ENCODE peak calls at places on chromosome 5, in ten cellular contexts. N is sigmoid colon, C is IMR-90, J is prostate gland, Y is psoas muscle, F is transverse colon, E is cardiac muscle cell, W is pancreas, R is tibial artery, X is endodermal cell. G is an unnamed sample.

GRCh38 chr5:163809480-163809879 is 304.1 kb downstream of the MAT2B start:
- DNase-seq in N (no peak), E (peak), C (peak), F (no peak), Y (no peak), J (no peak), R (no peak), W (no peak), X (peak), G (no peak)

GRCh38 chr5:175501759-175502158 is 23.4 kb downstream of the SFXN1 start:
- DNase-seq in Y (no peak), J (no peak), F (no peak), W (no peak), C (no peak), R (no peak), N (no peak), X (peak), E (no peak), G (no peak)

GRCh38 chr5:38724301-38725030 is 121.3 kb upstream of the OSMR start:
- DNase-seq in N (no peak), Y (no peak), F (no peak), E (peak), X (no peak), W (no peak), C (peak), J (no peak), R (no peak), G (no peak)

GRCh38 chr5:5929231-5929630 is 449.1 kb downstream of the MED10 start:
- DNase-seq in W (no peak), Y (no peak), E (no peak), C (no peak), F (no peak), X (no peak), J (no peak), N (no peak), R (no peak), G (no peak)

GRCh38 chr5:1793301-1793740 is 6.3 kb downstream of the MRPL36 start:
- DNase-seq in C (peak), Y (no peak), R (no peak), W (no peak), X (no peak), F (no peak), N (peak), E (peak), J (no peak), G (no peak)

GRCh38 chr5:42377496-42377895 is 45.7 kb upstream of the GHR start:
- DNase-seq in E (peak), J (no peak), X (no peak), W (no peak), Y (no peak), C (no peak), F (no peak), N (no peak), R (no peak), G (no peak)

GRCh38 chr5:94423411-94423810 is 195.0 kb downstream of the KIAA0825 start:
- DNase-seq in N (no peak), R (no peak), J (no peak), X (no peak), Y (no peak), W (no peak), C (no peak), E (no peak), F (no peak), G (no peak)

GRCh38 chr5:74974451-74975089 is 77.8 kb downstream of the GCNT4 start:
- DNase-seq in N (no peak), Y (no peak), C (no peak), E (no peak), F (no peak), X (no peak), J (no peak), R (no peak), W (no peak), G (no peak)

GRCh38 chr5:39570418-39571027 is 145.7 kb upstream of the DAB2 start:
- DNase-seq in W (no peak), X (no peak), C (peak), R (no peak), Y (no peak), F (no peak), J (no peak), N (no peak), E (peak), G (no peak)

GRCh38 chr5:8577792-8578191 is 708.8 kb downstream of the MTRR start:
- DNase-seq in J (no peak), E (peak), N (no peak), Y (no peak), C (peak), W (no peak), F (no peak), X (no peak), R (no peak), G (no peak)

GRCh38 chr5:93653716-93654115 is 70.7 kb downstream of the NR2F1 start:
- DNase-seq in X (no peak), Y (no peak), F (no peak), E (no peak), N (no peak), W (no peak), R (no peak), C (no peak), J (no peak), G (no peak)

GRCh38 chr5:1285141-1285540 is 9.7 kb downstream of the TERT start:
- DNase-seq in Y (no peak), N (peak), J (no peak), E (no peak), F (no peak), X (no peak), W (no peak), R (no peak), C (no peak), G (no peak)

GRCh38 chr5:179301376-179301775 is 43.9 kb downstream of the ADAMTS2 start:
- DNase-seq in Y (peak), X (no peak), W (no peak), E (no peak), J (no peak), R (no peak), F (no peak), N (peak), C (no peak), G (no peak)

GRCh38 chr5:134995850-134996402 is 28.2 kb downstream of the CATSPER3 start:
- DNase-seq in X (no peak), C (no peak), N (no peak), J (no peak), W (no peak), F (no peak), R (no peak), E (no peak), Y (no peak), G (no peak)

GRCh38 chr5:158380661-158381060 is 521.7 kb upstream of the CLINT1 start:
- DNase-seq in X (peak), N (no peak), R (no peak), Y (no peak), F (no peak), C (no peak), J (no peak), E (no peak), W (no peak), G (no peak)

GRCh38 chr5:136886623-136887022 is 521.3 kb upstream of the TRPC7 start:
- DNase-seq in J (no peak), W (no peak), C (no peak), R (no peak), N (no peak), X (no peak), E (no peak), F (no peak), Y (no peak), G (no peak)

GRCh38 chr5:156892223-156892622 is 42.1 kb downstream of the PPP1R2B start:
- DNase-seq in J (no peak), F (no peak), N (no peak), C (no peak), W (no peak), Y (no peak), E (no peak), X (no peak), R (no peak), G (no peak)

GRCh38 chr5:158769702-158770101 is 330.0 kb downstream of the EBF1 start:
- DNase-seq in X (no peak), N (no peak), F (no peak), Y (no peak), J (no peak), C (no peak), W (no peak), R (no peak), E (peak), G (no peak)

GRCh38 chr5:126847318-126848221 is 70.6 kb downstream of the LMNB1 start:
- DNase-seq in J (no peak), Y (peak), C (no peak), W (no peak), N (no peak), R (peak), E (no peak), F (no peak), X (peak), G (no peak)

GRCh38 chr5:168908207-168908606 is 329.0 kb upstream of the PANK3 start:
- DNase-seq in F (no peak), E (peak), R (no peak), Y (no peak), X (no peak), J (no peak), N (no peak), W (no peak), C (no peak), G (no peak)

GRCh38 chr5:31481531-31481930 is 50.4 kb downstream of the DROSHA start:
- DNase-seq in J (no peak), W (no peak), R (no peak), Y (no peak), N (no peak), C (peak), F (no peak), X (no peak), E (no peak), G (no peak)

GRCh38 chr5:81783401-81783800 is 32.5 kb upstream of the SSBP2 start:
- DNase-seq in R (no peak), Y (no peak), J (no peak), W (no peak), F (no peak), X (no peak), N (no peak), E (no peak), C (no peak), G (no peak)

GRCh38 chr5:144844086-144844485 is 673.4 kb downstream of the KCTD16 start:
- DNase-seq in E (no peak), J (no peak), N (no peak), C (no peak), Y (no peak), F (no peak), X (no peak), R (no peak), W (no peak), G (no peak)

GRCh38 chr5:38403407-38403806 is 145.0 kb downstream of the EGFLAM start:
- DNase-seq in Y (no peak), E (peak), R (no peak), J (no peak), W (no peak), C (peak), N (no peak), X (no peak), F (no peak), G (no peak)

GRCh38 chr5:141680751-141681201 is 1.3 kb downstream of the ARAP3 start:
- DNase-seq in R (no peak), X (peak), N (no peak), C (peak), J (no peak), W (no peak), F (peak), E (peak), Y (peak), G (no peak)

GRCh38 chr5:101679816-101680215 is 616.3 kb downstream of the SLCO4C1 start:
- DNase-seq in J (no peak), E (peak), Y (no peak), F (no peak), N (no peak), C (no peak), X (no peak), W (no peak), R (no peak), G (no peak)

GRCh38 chr5:125793470-125793869 is 629.7 kb upstream of the GRAMD2B start:
- DNase-seq in Y (no peak), N (no peak), C (no peak), J (no peak), R (no peak), W (no peak), E (no peak), X (no peak), F (no peak), G (no peak)

GRCh38 chr5:176814313-176814685 is 3.9 kb downstream of the UNC5A start:
- DNase-seq in R (no peak), C (no peak), E (no peak), N (no peak), F (no peak), X (no peak), Y (no peak), J (no peak), W (no peak), G (no peak)
- H3K27ac ChIP-seq in R (no peak), C (no peak), E (no peak), N (no peak), F (no peak), X (no peak), Y (no peak), J (no peak), W (no peak), G (no peak)

GRCh38 chr5:103086547-103086946 is 33.4 kb downstream of the GIN1 start:
- DNase-seq in E (no peak), C (no peak), N (no peak), Y (no peak), X (no peak), J (no peak), F (no peak), R (no peak), W (no peak), G (no peak)
- TF ChIP-seq CTCF in E (no peak), C (no peak), N (no peak), Y (no peak), X (no peak), J (no peak), F (no peak), R (no peak), W (no peak), G (no peak)

GRCh38 chr5:132639706-132640130 is 18.3 kb upstream of the IL13 start:
- DNase-seq in N (no peak), J (no peak), Y (no peak), W (no peak), X (no peak), R (no peak), C (no peak), E (no peak), F (no peak), G (no peak)

GRCh38 chr5:132640613-132641012 is 17.4 kb upstream of the IL13 start:
- DNase-seq in N (no peak), Y (no peak), W (no peak), X (no peak), R (no peak), F (no peak), E (no peak), J (no peak), C (no peak), G (no peak)

GRCh38 chr5:132641841-132642240 is 16.1 kb upstream of the IL13 start:
- DNase-seq in J (no peak), F (no peak), W (no peak), X (no peak), N (no peak), C (no peak), Y (no peak), R (no peak), E (no peak), G (no peak)

GRCh38 chr5:132641241-132641723 is 16.7 kb upstream of the IL13 start:
- DNase-seq in C (no peak), R (no peak), N (no peak), J (no peak), E (no peak), F (no peak), X (no peak), W (no peak), Y (no peak), G (no peak)

GRCh38 chr5:132635873-132636272 is 22.1 kb upstream of the IL13 start:
- DNase-seq in W (no peak), X (no peak), N (no peak), J (no peak), Y (no peak), F (no peak), C (no peak), R (no peak), E (no peak), G (no peak)
- H3K27ac ChIP-seq in W (no peak), X (no peak), N (no peak), J (no peak), Y (no peak), F (no peak), C (no peak), R (no peak), E (no peak), G (no peak)

GRCh38 chr5:161851691-161852299 is 3.9 kb downstream of the GABRA1 start:
- DNase-seq in J (no peak), R (no peak), X (no peak), C (no peak), Y (no peak), F (no peak), N (no peak), W (no peak), E (peak), G (no peak)
- TF ChIP-seq CTCF in J (peak), R (no peak), X (peak), C (no peak), Y (no peak), F (no peak), N (no peak), W (no peak), E (peak), G (no peak)